ENCODE peak calls at places on chromosome 22, in four cellular contexts. F, Y, C and V are unnamed samples.
A peak's percentile ranks its signal among the peaks of the same experiment; 100 is the strongest.

GRCh38 chr22:24703101-24703500 is 71.4 kb downstream of the PIWIL3 start:
- DNase-seq in F (no peak), Y (peak; percentile 40), C (no peak), V (no peak)

GRCh38 chr22:46806789-46807188 is 44.3 kb downstream of the TBC1D22A start:
- DNase-seq in F (no peak), Y (no peak), C (no peak), V (no peak)

GRCh38 chr22:46136539-46137217 is 13.6 kb upstream of the PPARA start:
- DNase-seq in F (no peak), Y (no peak), C (no peak), V (no peak)

GRCh38 chr22:41250127-41250526 is 9.4 kb upstream of the CHADL start:
- DNase-seq in F (no peak), Y (no peak), C (no peak), V (no peak)

GRCh38 chr22:47322854-47323253 is 560.4 kb downstream of the TBC1D22A start:
- DNase-seq in F (no peak), Y (no peak), C (no peak), V (no peak)

GRCh38 chr22:42062506-42063190 is 8.0 kb downstream of the NAGA start:
- DNase-seq in F (no peak), Y (no peak), C (no peak), V (no peak)

GRCh38 chr22:42648368-42649260 is 578 bp downstream of the CYB5R3 start:
- DNase-seq in F (no peak), Y (peak; percentile 79), C (no peak), V (no peak)

GRCh38 chr22:36196254-36197064 is 5.2 kb downstream of the APOL4 start:
- DNase-seq in F (no peak), Y (no peak), C (no peak), V (no peak)

GRCh38 chr22:27327981-27328721 is 473.4 kb downstream of the MN1 start:
- DNase-seq in F (no peak), Y (no peak), C (no peak), V (no peak)

GRCh38 chr22:24938741-24939341 is 7.7 kb downstream of the LHFPL7 start:
- DNase-seq in F (peak; percentile 51), Y (no peak), C (no peak), V (peak; percentile 45)

GRCh38 chr22:18028817-18029527 is 4.6 kb upstream of the MICAL3 start:
- DNase-seq in F (peak; percentile 49), Y (no peak), C (no peak), V (no peak)

GRCh38 chr22:17120281-17120680 is 879 bp downstream of the TMEM121B start:
- DNase-seq in F (peak; percentile 54), Y (peak; percentile 51), C (peak; percentile 46), V (peak; percentile 50)

GRCh38 chr22:20919718-20920117 is 2.5 kb downstream of the CRKL start:
- DNase-seq in F (no peak), Y (no peak), C (no peak), V (no peak)

GRCh38 chr22:35586771-35587170 is 30.4 kb downstream of the MB start:
- DNase-seq in F (no peak), Y (no peak), C (no peak), V (no peak)

DNA sequence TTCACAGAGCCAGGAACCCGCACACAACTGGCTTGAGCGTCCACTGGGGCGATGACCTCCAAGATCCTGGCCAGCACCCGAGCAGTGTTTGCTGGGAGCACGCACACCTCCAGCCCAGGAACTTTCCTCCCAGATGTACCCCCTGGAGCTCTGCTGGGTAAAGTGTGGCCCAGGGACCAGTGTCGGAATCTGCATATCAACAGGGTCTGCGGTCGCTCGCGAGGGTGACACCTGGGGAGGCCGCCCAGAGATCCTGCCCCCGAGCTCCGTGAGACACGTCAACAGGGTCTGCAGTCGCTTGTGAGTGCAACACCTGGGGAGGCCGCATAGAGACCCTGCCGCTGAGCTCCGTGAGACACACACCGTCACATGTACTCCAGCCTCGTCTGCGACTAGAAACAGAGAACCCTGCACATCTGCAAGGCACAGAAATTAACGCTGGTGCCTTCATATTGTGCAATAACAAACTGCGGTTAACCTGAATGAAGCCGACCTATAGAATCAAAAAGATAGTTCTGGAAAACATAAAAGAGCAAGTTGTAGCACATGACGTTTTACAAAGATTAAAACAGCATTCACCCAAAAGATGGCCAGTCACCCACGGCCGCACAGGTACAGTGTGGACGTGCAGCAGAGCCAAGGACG is 172.4 kb downstream of the BRD1 start:
- DNase-seq in F (no peak), Y (no peak), C (no peak), V (no peak)
- TF ChIP-seq POLR2AphosphoS5 in F (no peak), Y (no peak), C (no peak), V (no peak)

GRCh38 chr22:44147821-44148574 is 32.7 kb upstream of the PARVG start:
- DNase-seq in F (no peak), Y (no peak), C (peak; percentile 86), V (no peak)
- TF ChIP-seq POLR2AphosphoS5 in F (no peak), Y (no peak), C (peak; percentile 35), V (no peak)

GRCh38 chr22:30247974-30248373 is 1.4 kb upstream of the LIF start:
- DNase-seq in F (no peak), Y (no peak), C (no peak), V (no peak)
- TF ChIP-seq POLR2AphosphoS5 in F (no peak), Y (no peak), C (no peak), V (no peak)

GRCh38 chr22:23306926-23307325 is 126.6 kb downstream of the BCR start:
- DNase-seq in F (no peak), Y (no peak), C (no peak), V (no peak)

GRCh38 chr22:23302171-23303002 is 122.1 kb downstream of the BCR start:
- DNase-seq in F (no peak), Y (no peak), C (no peak), V (no peak)

GRCh38 chr22:23305922-23306374 is 125.6 kb downstream of the BCR start:
- DNase-seq in F (no peak), Y (peak; percentile 72), C (no peak), V (no peak)

GRCh38 chr22:23306438-23306921 is 126.2 kb downstream of the BCR start:
- DNase-seq in F (no peak), Y (no peak), C (no peak), V (no peak)

GRCh38 chr22:23305321-23305910 is 125.1 kb downstream of the BCR start:
- DNase-seq in F (no peak), Y (no peak), C (no peak), V (no peak)
- TF ChIP-seq POLR2AphosphoS5 in F (no peak), Y (no peak), C (no peak), V (no peak)

GRCh38 chr22:19607198-19608113 is 83.2 kb upstream of the CLDN5 start:
- DNase-seq in F (no peak), Y (peak; percentile 40), C (no peak), V (no peak)
- TF ChIP-seq POLR2AphosphoS5 in F (no peak), Y (peak; percentile 61), C (no peak), V (no peak)

GRCh38 chr22:30425616-30426394 is at the start of gene MTFP1:
- DNase-seq in F (peak; percentile 56), Y (peak; percentile 66), C (no peak), V (peak; percentile 49)
- TF ChIP-seq POLR2AphosphoS5 in F (no peak), Y (peak; percentile 30), C (peak; percentile 39), V (no peak)

GRCh38 chr22:37943471-37944198 is 9.8 kb downstream of the C22orf23 start:
- DNase-seq in F (no peak), Y (no peak), C (no peak), V (no peak)
- TF ChIP-seq POLR2AphosphoS5 in F (no peak), Y (no peak), C (no peak), V (no peak)

GRCh38 chr22:45036154-45036553 is 26.3 kb upstream of the PHF21B start:
- DNase-seq in F (no peak), Y (no peak), C (no peak), V (no peak)
- TF ChIP-seq POLR2AphosphoS5 in F (no peak), Y (no peak), C (no peak), V (no peak)

GRCh38 chr22:48351376-48352085 is 1476.1 kb downstream of the BRD1 start:
- DNase-seq in F (no peak), Y (no peak), C (no peak), V (no peak)
- TF ChIP-seq POLR2AphosphoS5 in F (no peak), Y (no peak), C (no peak), V (no peak)